ENCODE peak calls at places on chromosomes 7 and 10, in six cellular contexts. One of them, this sample, is unnamed.

GRCh38 chr7:102446387-102447156 is 13.2 kb downstream of the ORAI2 start:
- DNase-seq in aorta: no peak
- DNase-seq in HCT116: no peak
- DNase-seq in OCI-LY7: peak
- DNase-seq in CD4-positive, alpha-beta T cell: no peak
- DNase-seq in AG04450: no peak
- DNase-seq in this sample: no peak

GRCh38 chr7:80942261-80943041 is 23.6 kb upstream of the SEMA3C start:
- DNase-seq in aorta: peak
- DNase-seq in HCT116: peak
- DNase-seq in OCI-LY7: no peak
- DNase-seq in CD4-positive, alpha-beta T cell: no peak
- DNase-seq in AG04450: peak
- DNase-seq in this sample: no peak

GRCh38 chr10:28250782-28251181 is 52.1 kb downstream of the MPP7 start:
- DNase-seq in aorta: no peak
- DNase-seq in HCT116: no peak
- DNase-seq in OCI-LY7: peak
- DNase-seq in CD4-positive, alpha-beta T cell: no peak
- DNase-seq in AG04450: no peak
- DNase-seq in this sample: no peak

GRCh38 chr7:19971941-19972340 is 198.5 kb upstream of the TMEM196 start:
- DNase-seq in aorta: no peak
- DNase-seq in HCT116: no peak
- DNase-seq in OCI-LY7: no peak
- DNase-seq in CD4-positive, alpha-beta T cell: no peak
- DNase-seq in AG04450: no peak
- DNase-seq in this sample: no peak

GRCh38 chr10:86359111-86359510 is 7.5 kb downstream of the GRID1 start:
- DNase-seq in aorta: peak
- DNase-seq in HCT116: no peak
- DNase-seq in OCI-LY7: no peak
- DNase-seq in CD4-positive, alpha-beta T cell: no peak
- DNase-seq in AG04450: no peak
- DNase-seq in this sample: no peak

GRCh38 chr7:22582860-22583640 is 83.1 kb upstream of the STEAP1B start:
- DNase-seq in aorta: no peak
- DNase-seq in HCT116: no peak
- DNase-seq in OCI-LY7: no peak
- DNase-seq in CD4-positive, alpha-beta T cell: no peak
- DNase-seq in AG04450: peak
- DNase-seq in this sample: no peak

GRCh38 chr10:44662002-44662401 is 249.1 kb upstream of the TMEM72 start:
- DNase-seq in aorta: no peak
- DNase-seq in HCT116: no peak
- DNase-seq in OCI-LY7: no peak
- DNase-seq in CD4-positive, alpha-beta T cell: no peak
- DNase-seq in AG04450: no peak
- DNase-seq in this sample: no peak

GRCh38 chr10:132134541-132135397 is 52.0 kb upstream of the DPYSL4 start:
- DNase-seq in aorta: peak
- DNase-seq in HCT116: no peak
- DNase-seq in OCI-LY7: no peak
- DNase-seq in CD4-positive, alpha-beta T cell: no peak
- DNase-seq in AG04450: no peak
- DNase-seq in this sample: no peak

GRCh38 chr7:99121496-99122021 is 22.3 kb downstream of the SMURF1 start:
- DNase-seq in aorta: no peak
- DNase-seq in HCT116: no peak
- DNase-seq in OCI-LY7: no peak
- DNase-seq in CD4-positive, alpha-beta T cell: no peak
- DNase-seq in AG04450: no peak
- DNase-seq in this sample: no peak

GRCh38 chr10:85850736-85851135 is 515.9 kb downstream of the GRID1 start:
- DNase-seq in aorta: no peak
- DNase-seq in HCT116: no peak
- DNase-seq in OCI-LY7: no peak
- DNase-seq in CD4-positive, alpha-beta T cell: no peak
- DNase-seq in AG04450: no peak
- DNase-seq in this sample: no peak

GRCh38 chr7:10469476-10469875 is 504.2 kb upstream of the PHF14 start:
- DNase-seq in aorta: no peak
- DNase-seq in HCT116: no peak
- DNase-seq in OCI-LY7: no peak
- DNase-seq in CD4-positive, alpha-beta T cell: no peak
- DNase-seq in AG04450: no peak
- DNase-seq in this sample: no peak

GRCh38 chr7:95527033-95527775 is 41.5 kb downstream of the ASB4 start:
- DNase-seq in aorta: no peak
- DNase-seq in HCT116: peak
- DNase-seq in OCI-LY7: peak
- DNase-seq in CD4-positive, alpha-beta T cell: no peak
- DNase-seq in AG04450: no peak
- DNase-seq in this sample: peak

GRCh38 chr7:74193054-74193453 is 16.8 kb upstream of the LAT2 start:
- DNase-seq in aorta: no peak
- DNase-seq in HCT116: no peak
- DNase-seq in OCI-LY7: no peak
- DNase-seq in CD4-positive, alpha-beta T cell: no peak
- DNase-seq in AG04450: no peak
- DNase-seq in this sample: no peak

GRCh38 chr7:127885843-127886242 is 145.4 kb downstream of the LRRC4 start:
- DNase-seq in aorta: no peak
- DNase-seq in HCT116: no peak
- DNase-seq in OCI-LY7: no peak
- DNase-seq in CD4-positive, alpha-beta T cell: no peak
- DNase-seq in AG04450: no peak
- DNase-seq in this sample: no peak
- H3K27ac ChIP-seq in aorta: no peak
- H3K27ac ChIP-seq in HCT116: no peak
- H3K27ac ChIP-seq in OCI-LY7: no peak
- H3K27ac ChIP-seq in CD4-positive, alpha-beta T cell: no peak
- H3K27ac ChIP-seq in AG04450: no peak
- H3K27ac ChIP-seq in this sample: no peak

DNA sequence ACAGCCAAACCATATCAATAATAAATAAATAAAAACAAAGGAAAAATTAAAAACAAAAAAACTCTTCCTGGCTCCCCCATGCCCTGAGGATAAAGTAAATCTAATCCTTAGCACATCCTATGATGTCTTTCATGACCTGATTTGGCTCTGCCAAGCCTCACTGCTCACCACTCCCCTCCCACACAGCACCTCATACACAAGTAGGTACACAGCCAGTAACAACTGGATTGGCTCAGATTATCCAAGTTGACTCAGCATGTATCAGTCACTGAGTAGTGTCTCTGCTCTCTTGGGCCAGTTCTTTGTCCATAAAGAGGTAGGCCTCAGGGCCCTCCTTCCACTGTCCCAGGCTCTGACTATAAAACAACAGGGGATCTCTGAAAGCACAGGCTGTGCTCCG is 99.6 kb downstream of the STRA8 start:
- DNase-seq in aorta: no peak
- DNase-seq in HCT116: no peak
- DNase-seq in OCI-LY7: no peak
- DNase-seq in CD4-positive, alpha-beta T cell: no peak
- DNase-seq in AG04450: no peak
- DNase-seq in this sample: no peak
- H3K27ac ChIP-seq in aorta: no peak
- H3K27ac ChIP-seq in HCT116: no peak
- H3K27ac ChIP-seq in OCI-LY7: no peak
- H3K27ac ChIP-seq in CD4-positive, alpha-beta T cell: no peak
- H3K27ac ChIP-seq in AG04450: no peak
- H3K27ac ChIP-seq in this sample: no peak

GRCh38 chr10:90888387-90888786 is 16.6 kb downstream of the RPP30 start:
- DNase-seq in aorta: no peak
- DNase-seq in HCT116: no peak
- DNase-seq in OCI-LY7: no peak
- DNase-seq in CD4-positive, alpha-beta T cell: no peak
- DNase-seq in AG04450: no peak
- DNase-seq in this sample: no peak
- H3K27ac ChIP-seq in aorta: no peak
- H3K27ac ChIP-seq in HCT116: no peak
- H3K27ac ChIP-seq in OCI-LY7: no peak
- H3K27ac ChIP-seq in CD4-positive, alpha-beta T cell: no peak
- H3K27ac ChIP-seq in AG04450: no peak
- H3K27ac ChIP-seq in this sample: no peak

GRCh38 chr7:105839271-105839670 is 37.1 kb downstream of the ATXN7L1 start:
- DNase-seq in aorta: no peak
- DNase-seq in HCT116: no peak
- DNase-seq in OCI-LY7: no peak
- DNase-seq in CD4-positive, alpha-beta T cell: no peak
- DNase-seq in AG04450: no peak
- DNase-seq in this sample: no peak
- H3K27ac ChIP-seq in aorta: no peak
- H3K27ac ChIP-seq in HCT116: no peak
- H3K27ac ChIP-seq in OCI-LY7: no peak
- H3K27ac ChIP-seq in CD4-positive, alpha-beta T cell: no peak
- H3K27ac ChIP-seq in AG04450: no peak
- H3K27ac ChIP-seq in this sample: no peak

DNA sequence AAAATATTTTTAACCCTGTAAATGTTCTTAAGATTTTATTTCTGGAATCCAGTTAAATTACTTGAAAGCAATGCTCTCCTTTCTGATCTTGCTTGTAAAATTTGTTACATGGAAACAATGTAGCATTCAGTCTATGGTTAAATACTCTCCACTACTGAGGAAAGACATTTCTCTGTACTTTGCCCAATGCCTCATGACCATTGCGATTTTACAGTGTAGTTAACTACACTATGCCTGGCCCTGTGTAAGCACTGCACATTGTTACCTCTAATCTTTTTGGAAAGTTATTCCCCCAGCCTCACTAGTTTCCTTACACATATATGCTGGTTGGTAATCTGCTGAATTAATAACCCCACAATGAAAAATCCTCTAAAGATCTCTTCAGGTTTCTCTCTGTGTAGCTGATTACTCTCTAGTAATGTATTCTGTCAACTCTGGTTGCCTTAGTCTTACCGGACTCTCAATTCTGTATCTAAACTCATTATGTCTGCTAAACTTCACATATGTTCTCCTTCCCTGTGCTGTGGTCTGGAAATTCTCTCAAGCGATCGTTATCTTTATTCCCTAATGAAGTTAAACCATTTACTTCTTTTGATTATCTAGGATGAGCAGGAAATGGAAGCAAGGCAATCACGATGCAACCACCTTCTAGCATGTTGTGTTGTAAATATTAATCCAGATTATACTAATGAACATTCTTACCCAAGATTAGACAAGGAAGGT is 58.7 kb upstream of the TMEM106B start:
- DNase-seq in aorta: no peak
- DNase-seq in HCT116: no peak
- DNase-seq in OCI-LY7: no peak
- DNase-seq in CD4-positive, alpha-beta T cell: no peak
- DNase-seq in AG04450: no peak
- DNase-seq in this sample: no peak
- H3K27ac ChIP-seq in aorta: no peak
- H3K27ac ChIP-seq in HCT116: no peak
- H3K27ac ChIP-seq in OCI-LY7: no peak
- H3K27ac ChIP-seq in CD4-positive, alpha-beta T cell: no peak
- H3K27ac ChIP-seq in AG04450: no peak
- H3K27ac ChIP-seq in this sample: no peak

DNA sequence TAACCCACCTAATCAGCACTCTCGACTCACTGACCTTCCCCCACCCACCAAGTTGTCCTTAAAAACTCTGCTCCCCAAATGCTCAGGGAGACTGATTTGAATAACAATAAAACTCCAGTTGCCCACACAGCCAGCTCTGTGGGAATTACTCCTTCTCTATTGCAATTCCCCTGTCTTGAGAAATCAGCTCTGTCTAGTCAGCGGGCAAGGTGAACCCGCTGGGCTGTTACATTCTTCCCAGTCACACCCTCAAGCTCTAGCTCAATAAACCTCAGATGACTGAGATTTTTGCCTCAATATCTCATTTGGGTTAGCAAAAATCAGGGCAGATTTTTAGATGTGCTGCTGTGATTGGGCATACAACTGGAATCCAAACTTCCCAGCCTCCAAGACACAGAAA is 33.0 kb downstream of the SVOPL start:
- DNase-seq in aorta: no peak
- DNase-seq in HCT116: no peak
- DNase-seq in OCI-LY7: no peak
- DNase-seq in CD4-positive, alpha-beta T cell: no peak
- DNase-seq in AG04450: no peak
- DNase-seq in this sample: no peak
- H3K27ac ChIP-seq in aorta: no peak
- H3K27ac ChIP-seq in HCT116: no peak
- H3K27ac ChIP-seq in OCI-LY7: no peak
- H3K27ac ChIP-seq in CD4-positive, alpha-beta T cell: no peak
- H3K27ac ChIP-seq in AG04450: no peak
- H3K27ac ChIP-seq in this sample: no peak

GRCh38 chr7:1020849-1021251 is 23.5 kb upstream of the GPR146 start:
- DNase-seq in aorta: no peak
- DNase-seq in HCT116: no peak
- DNase-seq in OCI-LY7: peak
- DNase-seq in CD4-positive, alpha-beta T cell: no peak
- DNase-seq in AG04450: no peak
- DNase-seq in this sample: no peak

GRCh38 chr7:1022801-1023465 is 21.4 kb upstream of the GPR146 start:
- DNase-seq in aorta: no peak
- DNase-seq in HCT116: no peak
- DNase-seq in OCI-LY7: peak
- DNase-seq in CD4-positive, alpha-beta T cell: no peak
- DNase-seq in AG04450: no peak
- DNase-seq in this sample: no peak

GRCh38 chr7:1021366-1021765 is 23.0 kb upstream of the GPR146 start:
- DNase-seq in aorta: no peak
- DNase-seq in HCT116: no peak
- DNase-seq in OCI-LY7: no peak
- DNase-seq in CD4-positive, alpha-beta T cell: no peak
- DNase-seq in AG04450: no peak
- DNase-seq in this sample: no peak

GRCh38 chr7:1022356-1022755 is 22.0 kb upstream of the GPR146 start:
- DNase-seq in aorta: no peak
- DNase-seq in HCT116: no peak
- DNase-seq in OCI-LY7: no peak
- DNase-seq in CD4-positive, alpha-beta T cell: no peak
- DNase-seq in AG04450: no peak
- DNase-seq in this sample: no peak

DNA sequence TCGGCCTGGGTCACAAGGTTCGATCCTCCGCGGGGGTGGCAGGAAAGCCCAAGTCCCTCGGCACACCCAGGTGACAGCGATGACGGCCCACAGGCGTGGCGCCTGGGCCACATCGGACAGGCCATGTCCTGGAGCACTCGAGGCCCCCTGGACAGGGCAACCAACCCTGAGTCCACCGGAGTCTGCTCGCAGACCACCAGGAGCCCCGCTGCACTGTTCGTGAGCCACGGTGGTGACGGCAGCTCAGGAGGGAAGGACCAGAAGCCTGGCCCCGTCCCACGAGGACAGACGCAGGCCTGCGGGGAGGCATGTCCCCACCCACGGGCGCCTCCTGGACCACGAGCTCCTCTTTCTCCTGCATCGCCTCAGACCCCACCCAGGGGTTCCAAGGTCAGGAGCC is 22.4 kb upstream of the GPR146 start:
- DNase-seq in aorta: no peak
- DNase-seq in HCT116: no peak
- DNase-seq in OCI-LY7: no peak
- DNase-seq in CD4-positive, alpha-beta T cell: no peak
- DNase-seq in AG04450: no peak
- DNase-seq in this sample: no peak
- H3K27ac ChIP-seq in aorta: no peak
- H3K27ac ChIP-seq in HCT116: no peak
- H3K27ac ChIP-seq in OCI-LY7: no peak
- H3K27ac ChIP-seq in CD4-positive, alpha-beta T cell: no peak
- H3K27ac ChIP-seq in AG04450: no peak
- H3K27ac ChIP-seq in this sample: no peak